ENCODE peak calls at places on chromosomes 5 and 9, in five cellular contexts. T, R, E, K and A are unnamed samples.

GRCh38 chr9:113594484-113595299 is 131.2 kb downstream of the RGS3 start:
- DNase-seq in R (no peak), T (no peak), K (peak), E (no peak), A (no peak)

GRCh38 chr9:6907772-6908381 is 150.1 kb downstream of the KDM4C start:
- DNase-seq in K (peak), E (peak), T (peak), R (no peak), A (no peak)

GRCh38 chr9:124869986-124870560 is 8.1 kb downstream of the ARPC5L start:
- DNase-seq in K (peak), R (no peak), T (peak), E (no peak), A (no peak)

GRCh38 chr5:139150359-139150999 is 47.7 kb downstream of the SIL1 start:
- DNase-seq in T (no peak), R (no peak), E (no peak), K (no peak), A (no peak)

GRCh38 chr9:120362446-120362845 is 217.5 kb downstream of the CDK5RAP2 start:
- DNase-seq in R (no peak), E (no peak), K (peak), T (peak), A (no peak)

GRCh38 chr5:176927562-176927961 is 28.4 kb upstream of the HK3 start:
- DNase-seq in E (no peak), T (no peak), R (no peak), K (no peak), A (no peak)

GRCh38 chr9:108041551-108041950 is 552.0 kb upstream of the KLF4 start:
- DNase-seq in R (no peak), E (peak), K (peak), T (peak), A (no peak)

GRCh38 chr5:113266227-113266912 is 168.4 kb downstream of the TSSK1B start:
- DNase-seq in E (peak), T (peak), K (peak), R (no peak), A (no peak)

GRCh38 chr5:65141487-65141886 is 340.2 kb downstream of the ADAMTS6 start:
- DNase-seq in R (no peak), K (peak), E (no peak), T (no peak), A (no peak)

GRCh38 chr5:136028782-136029742 is at the start of gene TGFBI:
- DNase-seq in K (peak), T (peak), E (peak), R (peak), A (peak)

GRCh38 chr9:16367605-16368424 is 502.7 kb downstream of the BNC2 start:
- DNase-seq in E (peak), R (peak), K (peak), T (peak), A (no peak)

GRCh38 chr5:147904110-147904509 is 2.2 kb downstream of the C5orf46 start:
- DNase-seq in K (no peak), T (no peak), E (no peak), R (no peak), A (no peak)

GRCh38 chr9:82012255-82012654 is 23.7 kb downstream of the SPATA31D1 start:
- DNase-seq in R (no peak), T (no peak), K (no peak), E (no peak), A (no peak)

GRCh38 chr5:159511570-159511969 is 181.3 kb upstream of the IL12B start:
- DNase-seq in R (no peak), K (no peak), T (peak), E (no peak), A (no peak)

GRCh38 chr5:82356808-82357671 is 78.9 kb upstream of the RPS23 start:
- DNase-seq in K (peak), R (peak), E (peak), T (peak), A (no peak)

GRCh38 chr9:121498150-121498486 is 1.5 kb downstream of the GGTA1 start:
- DNase-seq in T (peak), E (peak), K (peak), R (peak), A (peak)

GRCh38 chr9:127846451-127847154 is 7.9 kb downstream of the ENG start:
- DNase-seq in R (no peak), T (no peak), E (no peak), K (peak), A (no peak)

GRCh38 chr5:53173083-53173482 is 63.5 kb upstream of the MOCS2 start:
- DNase-seq in K (no peak), E (no peak), T (no peak), R (no peak), A (no peak)

GRCh38 chr9:131365546-131365945 is 28.3 kb upstream of the PRRC2B start:
- DNase-seq in E (no peak), R (no peak), T (no peak), K (no peak), A (no peak)

GRCh38 chr5:165877475-165877874 is 2372.1 kb downstream of the MAT2B start:
- DNase-seq in K (no peak), T (no peak), E (no peak), R (no peak), A (no peak)

GRCh38 chr9:105608685-105609598 is 51.0 kb downstream of the FKTN start:
- DNase-seq in T (peak), K (peak), E (peak), R (no peak), A (peak)

GRCh38 chr9:78821126-78821822 is 524.3 kb downstream of the PSAT1 start:
- DNase-seq in E (peak), R (no peak), K (peak), T (peak), A (no peak)

GRCh38 chr5:162565-163337 is 28.5 kb upstream of the LRRC14B start:
- DNase-seq in T (no peak), E (no peak), K (no peak), R (no peak), A (no peak)

GRCh38 chr5:168600409-168600808 is 21.2 kb upstream of the PANK3 start:
- DNase-seq in R (peak), K (no peak), E (peak), T (no peak), A (no peak)

GRCh38 chr9:96293481-96293880 is 8.5 kb downstream of the HSD17B3 start:
- DNase-seq in K (peak), E (peak), R (no peak), T (peak), A (no peak)

GRCh38 chr9:137383453-137384115 is 39.4 kb downstream of the EXD3 start:
- DNase-seq in E (no peak), T (no peak), K (no peak), R (peak), A (no peak)

GRCh38 chr5:1008451-1009358 is at the start of gene NKD2:
- DNase-seq in E (peak), R (no peak), T (no peak), K (peak), A (peak)

GRCh38 chr9:127899200-127899943 is at the start of gene ST6GALNAC6:
- DNase-seq in K (peak), T (peak), R (peak), E (peak), A (peak)

GRCh38 chr9:86856259-86856658 is 91.0 kb downstream of the GAS1 start:
- DNase-seq in T (no peak), K (no peak), R (peak), E (peak), A (no peak)

GRCh38 chr9:126423022-126423708 is 96.5 kb downstream of the MVB12B start:
- DNase-seq in E (no peak), T (no peak), K (no peak), R (no peak), A (no peak)

GRCh38 chr9:31612336-31613030 is 772.0 kb upstream of the ACO1 start:
- DNase-seq in E (no peak), R (no peak), K (no peak), T (no peak), A (no peak)

GRCh38 chr5:43602818-43603534 is at the start of gene NNT:
- DNase-seq in E (peak), R (peak), K (peak), T (peak), A (peak)

GRCh38 chr5:151141535-151141934 is 16.0 kb downstream of the ANXA6 start:
- DNase-seq in K (no peak), R (peak), E (no peak), T (peak), A (no peak)

GRCh38 chr5:42944989-42945388 is 95.1 kb downstream of the ANXA2R start:
- DNase-seq in E (peak), K (peak), R (no peak), T (peak), A (no peak)

GRCh38 chr9:124894741-124895170 is 32.8 kb downstream of the ARPC5L start:
- DNase-seq in T (peak), E (peak), R (peak), K (peak), A (no peak)

GRCh38 chr5:3323144-3323543 is 272.5 kb upstream of the IRX1 start:
- DNase-seq in R (no peak), E (no peak), K (no peak), T (no peak), A (no peak)
- H2BK15ac ChIP-seq in R (no peak), E (no peak), K (no peak), T (no peak), A (no peak)

GRCh38 chr9:115162946-115163345 is 45.0 kb upstream of the TNC start:
- DNase-seq in R (no peak), K (peak), E (no peak), T (no peak), A (no peak)
- H2BK15ac ChIP-seq in R (no peak), K (no peak), E (peak), T (no peak), A (no peak)

DNA sequence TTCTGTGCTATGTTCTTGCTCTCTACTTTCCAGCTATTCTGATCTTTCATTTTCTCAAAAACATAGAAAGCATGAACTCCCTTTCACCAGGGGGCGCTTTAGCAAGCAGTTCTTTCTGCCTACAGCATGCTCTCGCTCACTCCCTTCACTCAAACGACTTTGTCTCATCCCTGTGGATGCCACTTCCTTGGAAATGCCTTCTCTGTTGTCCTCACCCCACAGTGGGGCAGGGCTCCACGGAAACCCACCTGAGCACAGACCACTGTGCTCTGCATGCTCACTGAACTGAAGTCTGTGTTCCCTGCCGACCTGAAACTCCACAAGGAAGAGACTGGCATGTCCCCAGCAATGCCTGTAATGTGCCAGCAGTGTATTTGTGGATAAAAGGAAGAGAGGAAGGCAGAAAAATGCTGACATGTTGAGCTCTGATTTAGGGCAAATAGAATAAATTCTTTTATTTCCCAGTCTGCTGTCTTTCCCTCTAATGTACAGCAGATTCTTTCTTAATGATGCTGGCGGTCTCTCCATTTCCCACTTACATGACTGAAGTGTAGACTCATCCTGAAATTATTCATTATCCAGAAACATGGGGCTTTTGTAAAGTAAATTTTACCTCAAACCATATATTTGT is 4.9 kb upstream of the ROR2 start:
- DNase-seq in R (peak), T (peak), K (peak), E (peak), A (peak)
- H2BK15ac ChIP-seq in R (no peak), T (peak), K (no peak), E (no peak), A (no peak)

GRCh38 chr9:129885670-129886106 is 50.4 kb downstream of the USP20 start:
- DNase-seq in E (peak), T (peak), R (peak), K (peak), A (peak)
- H2BK15ac ChIP-seq in E (no peak), T (peak), R (no peak), K (peak), A (peak)

GRCh38 chr9:135391759-135392158 is 87.8 kb upstream of the PPP1R26 start:
- DNase-seq in R (no peak), T (no peak), E (no peak), K (no peak), A (no peak)

GRCh38 chr9:135397142-135397541 is 82.4 kb upstream of the PPP1R26 start:
- DNase-seq in E (no peak), R (no peak), K (no peak), T (no peak), A (no peak)

GRCh38 chr9:135394699-135395645 is 84.6 kb upstream of the PPP1R26 start:
- DNase-seq in T (no peak), E (no peak), R (no peak), K (no peak), A (no peak)

GRCh38 chr9:135392511-135392910 is 87.1 kb upstream of the PPP1R26 start:
- DNase-seq in K (no peak), T (no peak), E (peak), R (peak), A (peak)

DNA sequence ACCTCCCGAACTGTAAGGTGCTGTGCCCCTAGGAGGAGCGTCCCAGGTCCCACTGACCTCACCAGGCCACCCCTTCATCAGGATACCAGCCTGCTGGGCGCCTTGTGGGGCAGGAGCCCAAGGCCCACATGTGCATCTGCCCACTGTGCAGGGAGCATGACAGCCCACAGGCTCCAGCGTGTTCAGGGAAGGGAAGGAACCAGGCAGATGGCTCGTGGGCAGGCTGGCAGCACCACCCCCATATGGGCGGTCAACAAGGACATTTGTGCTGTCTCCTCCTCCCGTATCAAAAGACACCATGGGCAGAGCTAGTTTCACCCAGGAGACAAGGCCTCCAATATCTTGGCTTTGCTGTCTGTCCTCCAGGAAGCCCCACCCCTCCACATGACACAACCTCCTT is 85.5 kb upstream of the PPP1R26 start:
- DNase-seq in K (no peak), E (no peak), R (no peak), T (no peak), A (no peak)
- H2BK15ac ChIP-seq in K (no peak), E (no peak), R (no peak), T (no peak), A (peak)